ENCODE peak calls at places on chromosome 13, in five cellular contexts. D is K562, T is GM23338, B is A549, J is GM12878. W is an unnamed sample.

GRCh38 chr13:111860161-111860560 is 206.8 kb upstream of the SOX1 start:
- DNase-seq in B (no peak), D (no peak), J (no peak), T (no peak), W (no peak)

GRCh38 chr13:49759503-49759902 is 33.0 kb downstream of the KPNA3 start:
- DNase-seq in B (no peak), J (no peak), T (no peak), D (no peak), W (no peak)

GRCh38 chr13:34657716-34658115 is 284.4 kb upstream of the NBEA start:
- DNase-seq in T (no peak), J (no peak), D (no peak), B (peak; percentile 7), W (no peak)

GRCh38 chr13:47332149-47332548 is 435.3 kb upstream of the HTR2A start:
- DNase-seq in J (no peak), D (no peak), T (no peak), B (no peak), W (no peak)

GRCh38 chr13:91372813-91373420 is 25.4 kb downstream of the MIR17HG start:
- DNase-seq in J (no peak), B (no peak), D (no peak), T (no peak), W (peak; percentile 47)

GRCh38 chr13:110323172-110323851 is 16.2 kb downstream of the COL4A2 start:
- DNase-seq in D (no peak), T (peak; percentile 67), B (no peak), J (no peak), W (no peak)

GRCh38 chr13:71603255-71603654 is 263.7 kb downstream of the DACH1 start:
- DNase-seq in J (no peak), T (no peak), B (no peak), D (no peak), W (no peak)

GRCh38 chr13:43516401-43516826 is 270.4 kb downstream of the ENOX1 start:
- DNase-seq in J (no peak), D (no peak), T (no peak), B (no peak), W (no peak)

GRCh38 chr13:101416181-101417042 is at the start of gene NALCN:
- DNase-seq in D (no peak), T (peak; percentile 59), B (peak; percentile 6), J (no peak), W (no peak)

GRCh38 chr13:100403675-100404074 is 184.9 kb downstream of the GGACT start:
- DNase-seq in T (peak; percentile 20), B (no peak), D (no peak), J (no peak), W (no peak)

GRCh38 chr13:107441279-107441678 is 774.1 kb downstream of the LIG4 start:
- DNase-seq in D (no peak), B (no peak), J (no peak), T (no peak), W (no peak)

GRCh38 chr13:102250448-102250847 is 151.4 kb downstream of the FGF14 start:
- DNase-seq in B (no peak), J (no peak), D (no peak), T (no peak), W (no peak)

GRCh38 chr13:95660981-95661581 is 15.9 kb upstream of the DNAJC3 start:
- DNase-seq in T (peak; percentile 74), B (peak; percentile 31), D (peak; percentile 12), J (no peak), W (peak; percentile 51)

GRCh38 chr13:35039012-35039411 is 96.9 kb downstream of the NBEA start:
- DNase-seq in J (no peak), T (no peak), B (no peak), D (no peak), W (no peak)

GRCh38 chr13:39263033-39263432 is 224.8 kb downstream of the NHLRC3 start:
- DNase-seq in B (peak; percentile 28), J (peak; percentile 9), D (peak; percentile 23), T (peak; percentile 72), W (peak; percentile 23)

GRCh38 chr13:73898276-73898675 is 235.9 kb downstream of the KLF12 start:
- DNase-seq in T (no peak), J (no peak), B (no peak), D (no peak), W (no peak)
- TF ChIP-seq JUNB in T (no peak), J (no peak), B (no peak), D (no peak), W (no peak)

GRCh38 chr13:92901739-92902138 is 324.9 kb upstream of the GPC6 start:
- DNase-seq in D (no peak), J (no peak), T (no peak), B (no peak), W (no peak)

GRCh38 chr13:92900455-92900854 is 326.2 kb upstream of the GPC6 start:
- DNase-seq in D (no peak), T (no peak), J (no peak), B (no peak), W (no peak)

DNA sequence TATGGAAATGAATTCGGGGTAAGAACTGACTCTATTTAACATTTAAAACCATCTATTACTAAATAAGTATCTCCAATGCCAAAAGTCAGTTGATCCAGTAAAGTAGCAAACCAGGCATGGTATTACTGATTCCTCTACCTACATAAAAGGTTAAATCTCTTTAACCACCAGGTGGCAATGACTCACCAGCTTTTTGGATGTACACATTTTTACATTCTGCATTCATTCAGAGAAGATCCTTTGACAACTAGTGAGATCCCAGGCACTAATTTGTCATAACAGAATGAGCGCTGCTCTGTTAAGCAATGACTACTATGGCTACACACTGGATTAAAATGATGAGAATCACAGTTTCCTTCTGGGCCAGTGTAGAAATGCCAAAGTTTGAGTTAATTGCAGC is 329.8 kb upstream of the GPC6 start:
- DNase-seq in T (peak; percentile 67), J (no peak), B (no peak), D (no peak), W (peak; percentile 37)
- TF ChIP-seq JUNB in T (no peak), J (no peak), B (no peak), D (no peak), W (no peak)

GRCh38 chr13:79359064-79359463 is 47.0 kb downstream of the RBM26 start:
- DNase-seq in B (no peak), J (no peak), T (no peak), D (no peak), W (no peak)

GRCh38 chr13:79365981-79366380 is 40.1 kb downstream of the RBM26 start:
- DNase-seq in J (no peak), D (no peak), T (no peak), B (no peak), W (no peak)

GRCh38 chr13:79360064-79360463 is 46.0 kb downstream of the RBM26 start:
- DNase-seq in D (no peak), T (no peak), J (no peak), B (no peak), W (no peak)

DNA sequence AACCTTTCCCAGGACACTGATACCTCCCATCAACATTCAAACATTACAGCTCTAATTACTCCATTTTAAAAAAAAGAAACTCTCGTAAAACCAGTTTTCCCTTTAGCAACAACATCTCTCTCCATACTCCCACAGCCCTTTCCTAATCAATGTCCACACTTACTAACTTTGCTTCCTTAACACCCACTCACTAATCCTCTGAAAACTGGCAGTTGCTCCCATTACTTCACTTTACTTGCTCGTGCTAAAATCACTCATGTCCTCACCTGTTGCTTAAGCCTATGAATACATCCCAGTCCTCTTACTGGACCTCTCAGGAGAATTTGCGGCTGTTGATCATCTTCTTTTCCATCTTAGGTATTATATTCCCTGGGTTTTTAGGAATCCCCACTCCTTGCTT is 44.8 kb downstream of the RBM26 start:
- DNase-seq in J (no peak), B (no peak), T (no peak), D (no peak), W (no peak)
- TF ChIP-seq JUNB in J (no peak), B (no peak), T (no peak), D (no peak), W (no peak)

GRCh38 chr13:24307211-24308067 is 1.9 kb upstream of the C1QTNF9 start:
- DNase-seq in J (no peak), D (no peak), B (no peak), T (no peak), W (peak; percentile 17)
- TF ChIP-seq JUNB in J (no peak), D (no peak), B (no peak), T (no peak), W (no peak)

DNA sequence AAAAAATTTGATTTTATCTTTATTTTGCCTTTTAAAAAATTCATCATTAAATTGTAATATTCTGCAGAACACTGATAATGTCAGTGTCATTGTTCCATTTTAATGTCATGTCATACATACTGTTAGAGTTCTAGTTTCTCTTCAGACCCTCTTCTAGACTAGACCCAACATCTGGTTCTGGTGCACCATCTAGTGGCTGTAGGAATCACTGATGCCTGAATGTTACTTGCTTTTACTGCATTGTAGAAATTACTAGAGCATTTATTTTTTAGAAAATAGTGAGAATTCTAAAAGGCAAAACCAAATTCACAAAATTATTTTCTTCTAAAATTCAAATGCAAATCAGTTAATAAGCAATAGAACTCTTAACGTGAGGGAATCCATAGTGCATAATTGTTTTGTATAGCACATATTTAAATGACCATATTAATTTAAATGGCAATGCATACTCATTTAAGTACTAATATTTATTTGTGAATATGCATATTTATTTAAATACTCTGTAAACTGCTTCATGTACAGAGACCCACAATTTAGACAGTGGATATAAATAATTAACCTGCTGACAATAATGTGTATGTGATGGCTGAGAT is 425.7 kb downstream of the KLF12 start:
- DNase-seq in B (peak; percentile 33), D (peak; percentile 29), T (peak; percentile 83), J (no peak), W (peak; percentile 59)
- TF ChIP-seq JUNB in B (no peak), D (no peak), T (no peak), J (no peak), W (no peak)